ENCODE peak calls at places on chromosomes 5 and 9, in seven cellular contexts. S, L, O, C, Y, I and B are unnamed samples.

GRCh38 chr5:55036477-55036876 is 12.4 kb downstream of the GZMK start:
- DNase-seq in S (no peak), L (no peak), O (no peak), C (no peak), Y (no peak), I (no peak), B (no peak)

GRCh38 chr9:96450613-96451544 is 910 bp downstream of the HABP4 start:
- DNase-seq in S (peak; percentile 57), L (peak; percentile 32), O (peak; percentile 36), C (peak; percentile 25), Y (peak; percentile 29), I (peak; percentile 81), B (peak; percentile 67)

GRCh38 chr5:107951322-107951721 is 280.6 kb upstream of the EFNA5 start:
- DNase-seq in S (no peak), L (no peak), O (no peak), C (no peak), Y (no peak), I (no peak), B (no peak)

GRCh38 chr9:76699966-76700365 is 64.3 kb upstream of the PCA3 start:
- DNase-seq in S (no peak), L (no peak), O (no peak), C (no peak), Y (no peak), I (no peak), B (no peak)

GRCh38 chr9:114495992-114496391 is 9.3 kb downstream of the WHRN start:
- DNase-seq in S (no peak), L (no peak), O (no peak), C (no peak), Y (no peak), I (no peak), B (no peak)

GRCh38 chr5:42745426-42745825 is 11.2 kb upstream of the CCDC152 start:
- DNase-seq in S (no peak), L (no peak), O (no peak), C (peak; percentile 2), Y (peak; percentile 11), I (no peak), B (no peak)

GRCh38 chr9:35566417-35566816 is 38.6 kb upstream of the TESK1 start:
- DNase-seq in S (no peak), L (no peak), O (no peak), C (no peak), Y (peak; percentile 38), I (no peak), B (no peak)

GRCh38 chr5:72634444-72634843 is 127.2 kb upstream of the ZNF366 start:
- DNase-seq in S (no peak), L (no peak), O (no peak), C (no peak), Y (no peak), I (no peak), B (no peak)

GRCh38 chr5:127428748-127429147 is 88.7 kb upstream of the PRRC1 start:
- DNase-seq in S (no peak), L (no peak), O (no peak), C (no peak), Y (no peak), I (no peak), B (no peak)

GRCh38 chr5:126188804-126189203 is 234.4 kb upstream of the GRAMD2B start:
- DNase-seq in S (no peak), L (no peak), O (no peak), C (no peak), Y (no peak), I (no peak), B (no peak)

GRCh38 chr5:38923661-38924451 is 78.0 kb downstream of the OSMR start:
- DNase-seq in S (no peak), L (no peak), O (no peak), C (no peak), Y (no peak), I (no peak), B (no peak)

GRCh38 chr5:126219616-126220015 is 203.6 kb upstream of the GRAMD2B start:
- DNase-seq in S (no peak), L (no peak), O (no peak), C (no peak), Y (no peak), I (no peak), B (no peak)

GRCh38 chr5:2038337-2039179 is 155.8 kb upstream of the IRX4 start:
- DNase-seq in S (peak; percentile 65), L (peak; percentile 63), O (peak; percentile 34), C (peak; percentile 64), Y (peak; percentile 61), I (peak; percentile 89), B (no peak)

GRCh38 chr9:134069536-134070399 is 1.9 kb upstream of the BRD3 start:
- DNase-seq in S (no peak), L (peak; percentile 16), O (no peak), C (no peak), Y (no peak), I (peak; percentile 58), B (peak; percentile 57)

GRCh38 chr5:140574165-140574564 is 9.5 kb downstream of the SLC35A4 start:
- DNase-seq in S (no peak), L (no peak), O (no peak), C (no peak), Y (peak; percentile 53), I (no peak), B (no peak)

GRCh38 chr5:13215370-13215769 is 729.1 kb downstream of the DNAH5 start:
- DNase-seq in S (no peak), L (no peak), O (no peak), C (no peak), Y (no peak), I (no peak), B (no peak)

GRCh38 chr9:137605146-137606004 is at the start of gene ARRDC1:
- DNase-seq in S (peak; percentile 94), L (peak; percentile 96), O (peak; percentile 93), C (peak; percentile 95), Y (peak; percentile 92), I (peak; percentile 98), B (peak; percentile 97)

GRCh38 chr9:137602661-137603060 is 2.8 kb upstream of the ARRDC1 start:
- DNase-seq in S (no peak), L (no peak), O (no peak), C (peak; percentile 42), Y (no peak), I (no peak), B (no peak)

GRCh38 chr9:137606734-137607138 is 1.2 kb downstream of the ARRDC1 start:
- DNase-seq in S (no peak), L (peak; percentile 38), O (no peak), C (no peak), Y (no peak), I (peak; percentile 86), B (no peak)

GRCh38 chr9:137606005-137606601 is 617 bp downstream of the ARRDC1 start:
- DNase-seq in S (no peak), L (peak; percentile 78), O (no peak), C (no peak), Y (no peak), I (peak; percentile 84), B (no peak)

GRCh38 chr9:137604345-137605145 is 941 bp upstream of the ARRDC1 start:
- DNase-seq in S (no peak), L (no peak), O (peak; percentile 49), C (no peak), Y (no peak), I (no peak), B (no peak)
- H3K4me1 ChIP-seq in S (peaks cover 15% of the 10 kb centered on the region), L (peaks cover 31% of the 10 kb centered on the region), O (peaks cover 21% of the 10 kb centered on the region), C (peaks cover 32% of the 10 kb centered on the region), Y (peaks cover 17% of the 10 kb centered on the region), I (peaks cover 16% of the 10 kb centered on the region), B (peaks cover 19% of the 10 kb centered on the region)

GRCh38 chr5:132493821-132494220 is 3.2 kb upstream of the IRF1 start:
- DNase-seq in S (no peak), L (no peak), O (no peak), C (no peak), Y (no peak), I (no peak), B (no peak)
- H3K4me1 ChIP-seq in S (peaks cover 57% of the 10 kb centered on the region), L (peaks cover 44% of the 10 kb centered on the region), O (peaks cover 56% of the 10 kb centered on the region), C (peaks cover 62% of the 10 kb centered on the region), Y (peaks cover 48% of the 10 kb centered on the region), I (peaks cover 34% of the 10 kb centered on the region), B (peaks cover 20% of the 10 kb centered on the region)

GRCh38 chr9:4936823-4937222 is 48.2 kb upstream of the JAK2 start:
- DNase-seq in S (no peak), L (no peak), O (no peak), C (no peak), Y (no peak), I (no peak), B (no peak)

GRCh38 chr9:4937436-4937835 is 47.6 kb upstream of the JAK2 start:
- DNase-seq in S (no peak), L (no peak), O (no peak), C (no peak), Y (no peak), I (no peak), B (no peak)

GRCh38 chr9:4936277-4936676 is 48.8 kb upstream of the JAK2 start:
- DNase-seq in S (no peak), L (no peak), O (no peak), C (no peak), Y (no peak), I (no peak), B (no peak)

GRCh38 chr9:4934976-4935672 is 49.9 kb upstream of the JAK2 start:
- DNase-seq in S (no peak), L (no peak), O (no peak), C (no peak), Y (no peak), I (no peak), B (no peak)

DNA sequence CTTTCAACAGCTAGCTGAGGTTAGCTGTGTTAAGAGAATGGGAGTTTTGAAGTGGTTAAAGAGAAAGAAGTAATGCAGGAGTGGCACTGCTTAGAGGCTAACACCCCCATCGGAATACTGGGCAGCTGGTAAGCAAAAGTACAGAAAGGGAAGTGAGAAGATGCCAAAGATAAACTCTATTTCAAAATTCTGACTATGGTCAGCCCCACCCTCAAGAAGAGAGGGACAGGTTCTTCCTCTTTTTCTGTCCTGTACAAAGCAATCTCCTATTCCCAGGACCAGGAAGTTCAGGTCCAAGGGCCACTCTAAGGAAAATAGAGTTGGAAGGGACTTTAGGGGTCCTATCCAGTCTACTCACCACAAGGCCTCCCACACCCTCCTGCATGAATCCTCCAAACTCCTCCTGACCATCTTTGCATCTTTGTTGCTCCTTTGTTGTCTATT is 45.9 kb upstream of the JAK2 start:
- DNase-seq in S (no peak), L (no peak), O (no peak), C (peak; percentile 67), Y (no peak), I (no peak), B (no peak)
- H3K4me1 ChIP-seq in S (peaks cover 26% of the 10 kb centered on the region), L (peaks cover 14% of the 10 kb centered on the region), O (peaks cover 38% of the 10 kb centered on the region), C (peaks cover 53% of the 10 kb centered on the region), Y (no peaks in the 10 kb centered on the region), I (no peaks in the 10 kb centered on the region), B (peaks cover 36% of the 10 kb centered on the region)

DNA sequence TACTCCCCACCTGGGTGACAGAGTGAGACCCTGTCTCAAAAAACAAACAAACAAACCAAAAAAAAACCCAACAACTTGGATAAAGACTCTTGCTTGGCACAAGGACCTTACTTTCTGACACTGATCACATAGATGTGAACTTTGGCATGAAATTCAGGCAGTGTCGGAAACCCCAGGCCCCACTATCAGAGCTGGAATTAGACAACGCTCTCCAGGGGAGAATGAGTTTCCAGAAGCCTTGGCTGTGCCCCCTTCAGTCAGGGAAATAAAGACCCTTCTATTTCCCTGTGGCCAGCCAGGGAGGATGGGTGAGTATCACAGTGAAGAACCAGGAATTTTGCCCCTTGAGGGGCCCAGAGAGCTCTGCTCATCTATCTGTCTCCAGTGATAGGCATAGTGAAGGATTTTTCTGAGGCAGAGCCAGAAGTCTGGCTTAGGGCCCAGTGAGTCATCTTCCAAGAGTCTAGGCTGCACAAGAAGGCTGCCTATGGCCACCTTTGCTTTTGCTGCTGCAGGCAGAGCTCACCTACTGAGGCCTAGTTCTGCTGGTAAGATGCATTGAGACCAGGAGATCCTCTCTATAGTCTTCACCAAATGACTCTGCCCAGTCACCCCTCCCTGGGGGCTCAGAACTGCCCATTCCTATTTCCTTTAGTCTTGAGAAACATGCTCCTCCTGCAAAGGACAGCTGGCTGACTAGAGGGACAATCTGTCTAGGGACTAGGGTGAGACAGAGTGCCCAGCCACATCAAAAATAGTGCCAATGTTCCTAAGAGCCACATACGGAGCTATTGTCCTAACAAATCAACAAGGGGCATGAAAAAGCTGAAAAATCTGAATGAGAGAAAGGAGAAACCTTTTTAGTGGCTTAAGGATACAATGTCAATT is 40.2 kb upstream of the CDKN2AIPNL start:
- DNase-seq in S (no peak), L (peak; percentile 47), O (peak; percentile 49), C (no peak), Y (peak; percentile 58), I (no peak), B (peak; percentile 81)
- H3K4me1 ChIP-seq in S (no peaks in the 10 kb centered on the region), L (no peaks in the 10 kb centered on the region), O (no peaks in the 10 kb centered on the region), C (peaks cover 2% of the 10 kb centered on the region), Y (peaks cover 25% of the 10 kb centered on the region), I (no peaks in the 10 kb centered on the region), B (no peaks in the 10 kb centered on the region)